ENCODE peak calls at places on chromosome 1, in nine cellular contexts. B is GM23338, F is MM.1S, S is hepatocyte, T is HCT116, D is GM23248, J is PC-3, I is Karpas-422, L is OCI-LY7. X is an unnamed sample.

GRCh38 chr1:236759252-236759859 is 35.7 kb upstream of the MTR start:
- DNase-seq in B (peak; percentile 86), F (peak; percentile 73), S (peak; percentile 66), T (peak; percentile 37), D (peak; percentile 56), J (peak; percentile 51), I (peak; percentile 85), L (peak; percentile 66), X (no peak)

GRCh38 chr1:195701149-195701548 is 907.1 kb downstream of the KCNT2 start:
- DNase-seq in B (no peak), F (no peak), S (no peak), T (no peak), D (no peak), J (no peak), I (no peak), L (no peak), X (no peak)

GRCh38 chr1:12650001-12650421 is 6.1 kb downstream of the AADACL4 start:
- DNase-seq in B (no peak), F (no peak), S (no peak), T (no peak), D (peak; percentile 7), J (no peak), I (no peak), L (no peak), X (no peak)

GRCh38 chr1:235908742-235909520 is 42.2 kb upstream of the LYST start:
- DNase-seq in B (no peak), F (no peak), S (no peak), T (peak; percentile 51), D (peak; percentile 89), J (peak; percentile 90), I (no peak), L (no peak), X (peak; percentile 70)

GRCh38 chr1:206451146-206451545 is 19.1 kb upstream of the IKBKE start:
- DNase-seq in B (no peak), F (no peak), S (no peak), T (no peak), D (no peak), J (no peak), I (no peak), L (no peak), X (no peak)

GRCh38 chr1:174946020-174946419 is 53.7 kb upstream of the CACYBP start:
- DNase-seq in B (no peak), F (no peak), S (peak; percentile 22), T (no peak), D (no peak), J (no peak), I (no peak), L (no peak), X (no peak)

GRCh38 chr1:84283381-84283780 is 18.1 kb upstream of the SAMD13 start:
- DNase-seq in B (no peak), F (no peak), S (no peak), T (no peak), D (peak; percentile 25), J (no peak), I (no peak), L (no peak), X (no peak)

GRCh38 chr1:3009021-3009420 is 12.2 kb upstream of the ACTRT2 start:
- DNase-seq in B (no peak), F (no peak), S (no peak), T (no peak), D (no peak), J (no peak), I (no peak), L (no peak), X (no peak)

GRCh38 chr1:15279576-15280230 is 32.7 kb downstream of the FHAD1 start:
- DNase-seq in B (peak; percentile 55), F (no peak), S (no peak), T (no peak), D (no peak), J (no peak), I (no peak), L (no peak), X (no peak)

GRCh38 chr1:19465123-19465522 is 20.2 kb downstream of the CAPZB start:
- DNase-seq in B (no peak), F (no peak), S (no peak), T (no peak), D (peak; percentile 88), J (no peak), I (no peak), L (no peak), X (no peak)

GRCh38 chr1:211967704-211968103 is 67.7 kb downstream of the INTS7 start:
- DNase-seq in B (no peak), F (no peak), S (no peak), T (no peak), D (no peak), J (no peak), I (no peak), L (no peak), X (no peak)

GRCh38 chr1:179926494-179927205 is 28.0 kb upstream of the CEP350 start:
- DNase-seq in B (no peak), F (no peak), S (peak; percentile 38), T (no peak), D (peak; percentile 90), J (peak; percentile 70), I (no peak), L (no peak), X (peak; percentile 75)

GRCh38 chr1:179924268-179924667 is 30.3 kb upstream of the CEP350 start:
- DNase-seq in B (no peak), F (no peak), S (no peak), T (no peak), D (no peak), J (no peak), I (no peak), L (no peak), X (no peak)

GRCh38 chr1:179923044-179923443 is 31.6 kb upstream of the CEP350 start:
- DNase-seq in B (no peak), F (no peak), S (no peak), T (no peak), D (no peak), J (no peak), I (no peak), L (no peak), X (no peak)

GRCh38 chr1:179925906-179926305 is 28.7 kb upstream of the CEP350 start:
- DNase-seq in B (no peak), F (no peak), S (no peak), T (no peak), D (peak; percentile 19), J (no peak), I (no peak), L (no peak), X (no peak)

GRCh38 chr1:179925302-179925701 is 29.3 kb upstream of the CEP350 start:
- DNase-seq in B (no peak), F (no peak), S (no peak), T (no peak), D (no peak), J (no peak), I (no peak), L (no peak), X (no peak)
- H3K9me2 ChIP-seq in B (no peaks in the 10 kb centered on the region), F (no peaks in the 10 kb centered on the region), S (no peaks in the 10 kb centered on the region), T (no peaks in the 10 kb centered on the region), D (no peaks in the 10 kb centered on the region), J (no peaks in the 10 kb centered on the region), I (no peaks in the 10 kb centered on the region), L (no peaks in the 10 kb centered on the region), X (no peaks in the 10 kb centered on the region)

DNA sequence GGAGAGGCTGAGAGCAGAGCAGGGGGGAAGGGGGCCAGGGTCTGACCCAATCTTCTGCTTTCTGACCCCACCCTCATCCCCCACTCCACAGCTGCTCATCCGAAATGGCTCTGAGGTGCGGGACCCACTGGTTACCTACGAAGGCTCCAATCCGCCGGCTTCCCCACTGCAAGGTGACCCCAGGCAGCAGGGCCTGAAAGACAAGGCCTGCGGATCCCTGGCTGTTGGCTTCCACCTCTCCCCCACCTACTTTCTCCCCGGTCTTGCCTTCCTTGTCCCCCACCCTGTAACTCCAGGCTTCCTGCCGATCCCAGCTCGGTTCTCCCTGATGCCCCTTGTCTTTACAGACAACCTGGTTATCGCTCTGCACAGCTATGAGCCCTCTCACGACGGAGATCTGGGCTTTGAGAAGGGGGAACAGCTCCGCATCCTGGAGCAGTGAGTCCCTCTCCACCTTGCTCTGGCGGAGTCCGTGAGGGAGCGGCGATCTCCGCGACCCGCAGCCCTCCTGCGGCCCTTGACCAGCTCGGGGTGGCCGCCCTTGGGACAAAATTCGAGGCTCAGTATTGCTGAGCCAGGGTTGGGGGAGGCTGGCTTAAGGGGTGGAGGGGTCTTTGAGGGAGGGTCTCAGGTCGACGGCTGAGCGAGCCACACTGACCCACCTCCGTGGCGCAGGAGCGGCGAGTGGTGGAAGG is 17.1 kb upstream of the HDAC1 start:
- DNase-seq in B (peak; percentile 54), F (no peak), S (no peak), T (no peak), D (no peak), J (no peak), I (no peak), L (no peak), X (no peak)
- H2AFZ ChIP-seq in B (peak overlapping the region; percentile 83), F (no peak overlapping the region), S (no peak overlapping the region), T (no peak overlapping the region), D (no peak overlapping the region), J (no peak overlapping the region), I (no peak overlapping the region), L (no peak overlapping the region), X (no peak overlapping the region)

GRCh38 chr1:36653850-36654249 is 171.1 kb upstream of the CSF3R start:
- DNase-seq in B (no peak), F (no peak), S (no peak), T (no peak), D (peak; percentile 65), J (peak; percentile 5), I (peak; percentile 71), L (no peak), X (peak; percentile 14)
- H3K9me2 ChIP-seq in B (no peaks in the 10 kb centered on the region), F (no peaks in the 10 kb centered on the region), S (no peaks in the 10 kb centered on the region), T (no peaks in the 10 kb centered on the region), D (no peaks in the 10 kb centered on the region), J (no peaks in the 10 kb centered on the region), I (no peaks in the 10 kb centered on the region), L (no peaks in the 10 kb centered on the region), X (no peaks in the 10 kb centered on the region)

DNA sequence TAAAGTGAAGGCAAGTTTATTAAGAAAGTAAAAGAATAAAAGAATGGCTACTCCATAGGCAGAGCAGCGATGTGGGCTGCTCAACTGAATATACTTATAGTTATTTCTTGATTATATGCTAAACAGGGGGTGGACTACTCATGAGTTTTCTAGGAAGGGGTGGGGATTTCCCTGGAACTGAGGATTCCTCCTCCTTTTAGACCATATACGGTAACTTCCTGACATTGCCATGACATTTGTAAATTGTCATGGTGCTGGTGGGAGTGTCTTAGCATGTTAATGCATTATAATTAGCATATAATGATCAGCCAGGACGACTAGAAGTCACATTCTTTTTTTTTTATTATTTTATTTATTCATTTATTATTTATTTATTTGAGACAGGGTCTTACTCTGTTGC is 46.4 kb upstream of the BARHL2 start:
- DNase-seq in B (no peak), F (no peak), S (no peak), T (no peak), D (no peak), J (no peak), I (no peak), L (no peak), X (no peak)
- H2AFZ ChIP-seq in B (no peak overlapping the region), F (no peak overlapping the region), S (no peak overlapping the region), T (no peak overlapping the region), D (no peak overlapping the region), J (no peak overlapping the region), I (no peak overlapping the region), L (no peak overlapping the region), X (no peak overlapping the region)

GRCh38 chr1:56258395-56258794 is 321.0 kb downstream of the PLPP3 start:
- DNase-seq in B (peak; percentile 6), F (no peak), S (no peak), T (no peak), D (no peak), J (no peak), I (no peak), L (no peak), X (no peak)
- H3K9me2 ChIP-seq in B (no peaks in the 10 kb centered on the region), F (no peaks in the 10 kb centered on the region), S (no peaks in the 10 kb centered on the region), T (no peaks in the 10 kb centered on the region), D (no peaks in the 10 kb centered on the region), J (no peaks in the 10 kb centered on the region), I (no peaks in the 10 kb centered on the region), L (no peaks in the 10 kb centered on the region), X (no peaks in the 10 kb centered on the region)

X was measured in PC-9.